ENCODE peak calls at places on chromosomes 16 and 17, in nine cellular contexts. U, K, G, O, D, N, Q, I and H are unnamed samples.

GRCh38 chr16:61829631-61830030 is 206.6 kb downstream of the CDH8 start:
- DNase-seq in N (no peak), D (no peak), K (no peak), G (no peak), Q (no peak), U (no peak), I (no peak), O (no peak), H (no peak)

GRCh38 chr17:35716897-35717839 is 14.3 kb upstream of the RASL10B start:
- DNase-seq in N (no peak), K (no peak), Q (no peak), G (no peak), I (peak; percentile 9), D (no peak), O (no peak), U (no peak), H (no peak)

GRCh38 chr16:35745191-35745590 is 2285.8 kb downstream of the TP53TG3F start:
- DNase-seq in G (no peak), K (no peak), N (no peak), O (no peak), U (no peak), D (no peak), Q (no peak), I (no peak), H (no peak)

GRCh38 chr17:2173005-2173404 is 118.1 kb downstream of the HIC1 start:
- DNase-seq in U (no peak), O (no peak), K (no peak), I (peak; percentile 61), D (no peak), N (no peak), G (no peak), Q (peak; percentile 11), H (no peak)

GRCh38 chr16:85570735-85571562 is 42.2 kb upstream of the GSE1 start:
- DNase-seq in Q (no peak), O (no peak), G (no peak), N (no peak), K (no peak), U (no peak), I (no peak), D (peak; percentile 18), H (no peak)

GRCh38 chr16:47774661-47775060 is 313.5 kb downstream of the PHKB start:
- DNase-seq in G (no peak), N (no peak), K (no peak), U (no peak), I (peak; percentile 52), O (no peak), Q (no peak), D (no peak), H (no peak)

GRCh38 chr17:32191306-32191705 is 49.0 kb downstream of the RHOT1 start:
- DNase-seq in Q (no peak), N (no peak), U (no peak), K (no peak), G (peak; percentile 19), D (no peak), I (peak; percentile 68), O (no peak), H (no peak)

GRCh38 chr16:52466998-52467397 is 79.9 kb downstream of the TOX3 start:
- DNase-seq in U (no peak), K (peak; percentile 61), O (no peak), I (no peak), Q (no peak), N (no peak), G (no peak), D (no peak), H (no peak)

GRCh38 chr17:47763913-47764582 is 31.0 kb downstream of the TBX21 start:
- DNase-seq in G (no peak), U (no peak), I (peak; percentile 22), O (no peak), K (no peak), Q (no peak), N (no peak), D (no peak), H (no peak)

GRCh38 chr16:25691519-25692091 is at the start of gene HS3ST4:
- DNase-seq in Q (no peak), N (no peak), I (no peak), U (no peak), G (no peak), O (no peak), K (no peak), D (no peak), H (no peak)

GRCh38 chr17:67386965-67387551 is 10.0 kb downstream of the PITPNC1 start:
- DNase-seq in N (peak; percentile 45), O (peak; percentile 11), I (peak; percentile 55), Q (no peak), K (peak; percentile 65), G (peak; percentile 77), D (peak; percentile 86), U (no peak), H (no peak)

GRCh38 chr17:28211811-28212210 is 107.2 kb upstream of the TMEM97 start:
- DNase-seq in G (no peak), K (no peak), N (no peak), Q (no peak), D (no peak), U (no peak), O (no peak), I (no peak), H (no peak)

GRCh38 chr16:10355589-10355988 is 30.3 kb upstream of the ATF7IP2 start:
- DNase-seq in U (no peak), I (no peak), O (no peak), N (no peak), Q (no peak), K (no peak), D (no peak), G (no peak), H (no peak)